ENCODE peak calls at places on chromosomes 3 and 15, in five cellular contexts. P is HCT116, K is GM12878, H is K562, V is SK-N-SH. S is an unnamed sample.

GRCh38 chr3:112610121-112610520 is 30.8 kb downstream of the CCDC80 start:
- DNase-seq in P (no peak), K (no peak), H (no peak), V (no peak), S (no peak)

GRCh38 chr15:70023769-70024491 is 73.8 kb downstream of the TLE3 start:
- DNase-seq in P (no peak), K (no peak), H (no peak), V (no peak), S (no peak)

GRCh38 chr15:48481802-48482201 is 150.6 kb downstream of the DUT start:
- DNase-seq in P (no peak), K (no peak), H (no peak), V (no peak), S (no peak)

GRCh38 chr3:194133661-194134230 is 2.2 kb upstream of the HES1 start:
- DNase-seq in P (no peak), K (no peak), H (peak; percentile 52), V (no peak), S (peak; percentile 87)

GRCh38 chr3:133488785-133489367 is 84.6 kb upstream of the CDV3 start:
- DNase-seq in P (no peak), K (no peak), H (peak; percentile 23), V (no peak), S (peak; percentile 44)

GRCh38 chr3:140597792-140598191 is 80.1 kb upstream of the TRIM42 start:
- DNase-seq in P (no peak), K (no peak), H (no peak), V (no peak), S (no peak)

GRCh38 chr3:94081880-94082279 is 19.0 kb downstream of the NSUN3 start:
- DNase-seq in P (no peak), K (no peak), H (no peak), V (no peak), S (no peak)

GRCh38 chr15:57640935-57641682 is 49.4 kb downstream of the MYZAP start:
- DNase-seq in P (no peak), K (no peak), H (peak; percentile 43), V (peak; percentile 49), S (peak; percentile 26)

DNA sequence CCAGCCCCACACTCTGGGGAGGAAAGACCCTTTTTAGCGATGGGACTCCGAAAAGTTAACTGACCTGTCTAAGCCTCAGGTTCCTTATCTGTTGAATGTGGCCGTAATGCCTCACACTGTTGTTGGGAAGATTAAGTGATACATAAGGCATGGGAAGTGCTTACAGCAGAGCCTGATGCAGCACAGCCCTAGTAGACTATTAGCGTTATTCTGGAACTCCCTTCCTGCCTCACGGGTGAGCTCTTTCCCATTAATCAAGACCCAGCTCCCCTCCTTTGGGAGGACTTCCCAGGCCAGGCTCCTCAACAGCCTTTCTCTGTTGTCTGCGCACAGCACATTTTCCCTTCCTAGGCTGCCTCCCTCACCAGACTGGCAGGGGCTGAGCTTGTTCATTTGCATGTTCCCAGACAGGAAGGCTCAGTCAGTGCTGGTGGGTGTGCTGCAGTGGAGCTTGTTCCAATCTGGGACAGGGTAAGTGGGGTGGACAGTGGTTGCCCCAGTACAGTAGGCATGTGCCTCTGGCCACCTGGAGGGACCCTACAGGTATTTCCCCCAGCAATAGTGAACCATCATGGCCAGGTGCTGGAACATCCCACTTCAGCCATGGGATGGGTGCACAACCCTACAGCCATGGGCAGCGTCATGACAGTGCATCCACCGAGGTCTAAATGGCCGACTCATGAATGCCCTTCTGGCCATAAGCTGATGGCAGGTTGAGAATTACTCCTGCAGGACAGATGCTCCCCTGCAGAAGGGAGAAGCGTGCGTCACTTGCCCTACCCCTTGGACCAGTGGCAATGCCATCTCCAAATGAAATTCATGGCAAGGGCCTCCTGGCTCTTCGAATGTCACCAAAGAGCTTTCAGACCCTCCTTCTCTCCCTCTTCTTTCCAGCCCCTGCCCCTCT is 5.8 kb upstream of the PSTPIP1 start:
- DNase-seq in P (no peak), K (no peak), H (no peak), V (no peak), S (no peak)
- TF ChIP-seq ZBTB33 in P (no peak), K (no peak), H (no peak), V (no peak), S (no peak)

DNA sequence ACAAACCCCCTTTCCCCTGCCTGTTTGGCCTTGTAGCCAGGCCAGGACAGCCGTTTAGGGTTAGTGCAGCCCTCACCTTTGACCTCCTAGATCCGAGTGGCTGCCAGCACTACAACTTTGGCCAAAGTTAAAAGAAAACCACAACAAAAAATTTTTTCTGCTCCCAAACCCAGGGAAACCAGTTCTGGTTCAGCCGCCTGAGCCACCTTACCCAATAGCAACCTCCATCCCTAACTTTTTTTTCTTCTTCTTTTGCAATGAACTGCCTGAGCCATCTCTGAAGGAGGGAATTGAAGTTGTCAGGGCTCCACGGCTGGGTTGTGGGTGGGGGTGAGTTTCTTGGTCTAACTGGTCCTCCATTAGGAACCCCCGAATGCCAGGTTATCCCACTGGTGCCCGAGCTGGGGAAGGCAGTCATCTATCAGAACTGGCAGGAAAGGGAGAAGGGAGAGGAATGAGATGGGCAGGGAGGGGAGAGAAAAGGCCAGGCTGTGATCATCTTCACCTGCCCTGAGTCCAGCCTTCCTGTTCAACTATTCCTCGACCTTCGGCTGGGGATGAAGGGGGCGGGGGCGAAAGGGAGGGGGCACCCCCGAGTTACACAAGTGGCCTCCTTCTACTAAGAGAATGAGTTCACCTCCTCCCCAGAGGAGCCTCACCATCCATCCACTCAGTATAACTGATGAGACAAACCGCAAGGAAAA is 6.2 kb upstream of the NR2F2 start:
- DNase-seq in P (no peak), K (no peak), H (peak; percentile 58), V (no peak), S (no peak)
- TF ChIP-seq ZBTB33 in P (no peak), K (no peak), H (no peak), V (no peak), S (no peak)

GRCh38 chr3:167187211-167187610 is 192.9 kb downstream of the ZBBX start:
- DNase-seq in P (no peak), K (no peak), H (no peak), V (no peak), S (no peak)
- TF ChIP-seq ZBTB33 in P (no peak), K (no peak), H (no peak), V (no peak), S (no peak)

DNA sequence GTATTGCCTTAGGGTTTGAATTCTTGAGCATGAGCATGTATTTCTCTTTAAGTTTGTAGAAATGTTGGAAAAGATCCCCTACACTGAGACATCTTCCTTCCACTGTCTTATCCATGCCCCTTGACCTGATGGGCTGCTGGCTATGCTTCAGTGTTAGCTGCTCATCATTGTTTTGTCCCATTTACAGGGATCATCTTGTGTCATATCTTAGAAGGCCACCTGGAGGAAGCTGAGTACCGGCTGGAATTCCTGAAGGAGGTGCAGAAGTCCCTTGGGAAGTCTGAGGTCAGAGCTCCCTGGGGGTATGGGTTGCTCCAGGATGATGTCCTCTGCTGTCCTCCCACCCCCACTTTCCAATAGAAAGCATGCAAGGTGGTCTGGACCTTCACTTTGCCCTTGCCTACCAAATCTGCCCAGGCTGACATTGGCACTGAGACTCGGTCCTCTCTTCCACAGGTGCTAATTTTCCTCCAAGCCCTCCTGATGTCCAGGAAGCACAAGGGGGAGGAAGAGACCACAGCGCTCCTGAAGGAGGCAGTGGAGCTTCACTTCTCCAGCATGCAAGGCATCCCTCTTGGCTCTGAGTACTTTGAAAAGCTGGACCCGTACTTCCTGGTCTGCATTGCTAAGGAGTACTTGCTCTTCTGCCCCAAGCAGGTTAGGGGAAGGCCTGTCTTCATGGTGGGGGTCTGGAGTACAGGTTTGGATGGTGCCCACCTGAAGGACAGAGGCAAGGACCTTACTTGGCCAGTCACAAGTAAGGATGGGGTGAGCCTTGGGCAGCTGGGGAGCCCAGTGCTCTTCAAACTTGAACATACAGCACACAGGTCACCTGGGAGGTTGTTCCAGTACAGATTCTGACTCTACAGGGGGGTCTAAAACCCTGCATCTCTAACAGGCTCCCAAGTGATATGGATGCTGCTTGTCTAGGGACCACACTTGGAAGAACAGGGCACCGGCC is 17.7 kb downstream of the TTC21A start:
- DNase-seq in P (no peak), K (no peak), H (peak; percentile 53), V (no peak), S (peak; percentile 20)
- TF ChIP-seq ZBTB33 in P (no peak), K (no peak), H (no peak), V (no peak), S (no peak)

DNA sequence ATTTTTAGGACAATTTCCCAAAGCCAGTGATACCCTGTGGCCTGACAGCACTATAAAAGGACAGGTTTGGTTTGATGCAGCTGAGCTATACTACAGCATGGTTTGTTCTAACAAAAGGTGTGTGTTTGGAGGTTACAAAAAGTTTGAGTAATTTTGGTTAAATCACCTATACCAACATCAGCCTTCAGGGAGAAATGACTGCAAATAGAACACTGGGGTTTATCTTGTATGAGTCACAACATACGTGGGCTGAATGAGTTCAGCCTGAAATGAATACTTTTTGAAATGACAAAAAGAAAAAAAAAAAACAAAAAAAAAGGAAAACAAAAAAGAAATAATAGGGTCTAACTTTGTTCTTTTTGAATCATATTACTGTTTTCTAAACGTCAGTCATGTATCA is 345.7 kb downstream of the CNTN3 start:
- DNase-seq in P (no peak), K (no peak), H (no peak), V (no peak), S (no peak)
- TF ChIP-seq ZBTB33 in P (no peak), K (no peak), H (no peak), V (no peak), S (no peak)

GRCh38 chr3:197297476-197298340 is 704 bp downstream of the DLG1 start:
- DNase-seq in P (peak; percentile 68), K (no peak), H (peak; percentile 96), V (peak; percentile 95), S (peak; percentile 80)

GRCh38 chr3:197298341-197298857 is at the start of gene DLG1:
- DNase-seq in P (peak; percentile 92), K (peak; percentile 53), H (peak; percentile 95), V (peak; percentile 94), S (peak; percentile 88)

GRCh38 chr3:197300361-197300760 is 1.9 kb upstream of the DLG1 start:
- DNase-seq in P (no peak), K (no peak), H (no peak), V (no peak), S (no peak)

GRCh38 chr3:197297020-197297419 is 1.4 kb downstream of the DLG1 start:
- DNase-seq in P (no peak), K (no peak), H (no peak), V (no peak), S (no peak)

GRCh38 chr3:197298858-197299854 is 744 bp upstream of the DLG1 start:
- DNase-seq in P (peak; percentile 63), K (no peak), H (peak; percentile 67), V (peak; percentile 48), S (peak; percentile 49)
- TF ChIP-seq ZBTB33 in P (no peak), K (no peak), H (no peak), V (no peak), S (no peak)